ENCODE peak calls at places on chromosome 17, in four cellular contexts. W is SK-N-SH, E is IMR-90, Z is K562. M is an unnamed sample. For H3K4me1, the result is how much of the 10 kb centered on the place peaks cover.

GRCh38 chr17:82055965-82056728 is 4.4 kb downstream of the GPS1 start:
- DNase-seq in Z (no peak), W (no peak), E (no peak), M (no peak)

GRCh38 chr17:42979511-42980273 is at the start of gene PTGES3L:
- DNase-seq in Z (peak), W (peak), E (peak), M (peak)

GRCh38 chr17:14301761-14302401 is 1.0 kb downstream of the HS3ST3B1 start:
- DNase-seq in W (no peak), E (peak), Z (no peak), M (peak)

GRCh38 chr17:37220609-37220953 is 155.2 kb upstream of the C17orf78 start:
- DNase-seq in E (peak), W (peak), Z (no peak), M (no peak)

GRCh38 chr17:49582789-49583188 is 7.1 kb downstream of the NXPH3 start:
- DNase-seq in W (peak), Z (no peak), E (peak), M (no peak)

GRCh38 chr17:2821868-2822267 is 25.6 kb downstream of the RAP1GAP2 start:
- DNase-seq in E (no peak), W (no peak), Z (no peak), M (no peak)

GRCh38 chr17:82382933-82383255 is 11.3 kb downstream of the UTS2R start:
- DNase-seq in W (no peak), E (no peak), Z (no peak), M (no peak)

GRCh38 chr17:51015145-51015558 is 105.5 kb downstream of the SPAG9 start:
- DNase-seq in W (no peak), Z (no peak), E (peak), M (no peak)

GRCh38 chr17:27446569-27447301 is 9.5 kb upstream of the KSR1 start:
- DNase-seq in W (peak), Z (peak), E (peak), M (no peak)

GRCh38 chr17:16944334-16945140 is 27.4 kb downstream of the TNFRSF13B start:
- DNase-seq in E (no peak), Z (no peak), W (no peak), M (no peak)

GRCh38 chr17:64773836-64774761 is 112.0 kb upstream of the SMURF2 start:
- DNase-seq in E (peak), Z (peak), W (peak), M (peak)

GRCh38 chr17:3553419-3554401 is 3.9 kb downstream of the TRPV3 start:
- DNase-seq in E (no peak), W (no peak), Z (no peak), M (no peak)

GRCh38 chr17:7883781-7884386 is 4.7 kb upstream of the CHD3 start:
- DNase-seq in E (peak), W (peak), Z (peak), M (peak)

GRCh38 chr17:49748791-49749190 is 15.1 kb downstream of the FAM117A start:
- DNase-seq in W (no peak), Z (no peak), E (no peak), M (no peak)

GRCh38 chr17:48486557-48486956 is 44.3 kb downstream of the HOXB1 start:
- DNase-seq in Z (peak), W (no peak), E (peak), M (peak)

GRCh38 chr17:78324391-78325075 is 35.3 kb downstream of the SOCS3 start:
- DNase-seq in E (peak), W (peak), Z (no peak), M (no peak)

GRCh38 chr17:17073627-17074521 is 31.6 kb downstream of the MPRIP start:
- DNase-seq in W (no peak), Z (no peak), E (peak), M (no peak)

GRCh38 chr17:9123594-9124553 is 102.6 kb downstream of the NTN1 start:
- DNase-seq in W (no peak), Z (no peak), E (no peak), M (no peak)

GRCh38 chr17:42111901-42112551 is 488 bp downstream of the DHX58 start:
- DNase-seq in E (peak), Z (no peak), W (no peak), M (no peak)

GRCh38 chr17:76515291-76515949 is 14.2 kb upstream of the RHBDF2 start:
- DNase-seq in E (peak), Z (peak), W (no peak), M (no peak)

GRCh38 chr17:77424585-77425344 is 284.0 kb downstream of the SEC14L1 start:
- DNase-seq in E (peak), W (peak), Z (peak), M (peak)

GRCh38 chr17:76534831-76535732 is 2.4 kb downstream of the CYGB start:
- DNase-seq in Z (no peak), E (no peak), W (peak), M (no peak)

GRCh38 chr17:76517638-76518038 is 16.4 kb upstream of the RHBDF2 start:
- DNase-seq in E (no peak), W (no peak), Z (no peak), M (no peak)

GRCh38 chr17:40707720-40708119 is 4.2 kb upstream of the KRT24 start:
- DNase-seq in W (no peak), E (no peak), Z (no peak), M (no peak)

GRCh38 chr17:36602030-36602737 is 801 bp downstream of the MRM1 start:
- DNase-seq in E (peak), W (no peak), Z (no peak), M (no peak)

GRCh38 chr17:76781056-76781982 is 43.4 kb downstream of the MFSD11 start:
- DNase-seq in E (no peak), Z (no peak), W (no peak), M (no peak)

GRCh38 chr17:77318491-77319210 is 177.9 kb downstream of the SEC14L1 start:
- DNase-seq in Z (no peak), W (peak), E (peak), M (peak)

GRCh38 chr17:75549246-75550138 is 24.0 kb downstream of the LLGL2 start:
- DNase-seq in E (no peak), W (no peak), Z (no peak), M (peak)

GRCh38 chr17:47927821-47928400 is 13.5 kb upstream of the PNPO start:
- DNase-seq in Z (no peak), E (no peak), W (no peak), M (no peak)

GRCh38 chr17:2893422-2893914 is 97.2 kb downstream of the RAP1GAP2 start:
- DNase-seq in Z (no peak), E (no peak), W (no peak), M (no peak)

GRCh38 chr17:77948690-77949114 is 9.8 kb upstream of the TNRC6C start:
- DNase-seq in Z (no peak), E (peak), W (peak), M (peak)

GRCh38 chr17:38705803-38706624 is 941 bp downstream of the MLLT6 start:
- DNase-seq in Z (peak), E (no peak), W (peak), M (peak)

GRCh38 chr17:81986606-81987005 is 9.2 kb downstream of the ASPSCR1 start:
- DNase-seq in E (no peak), Z (no peak), W (no peak), M (no peak)

GRCh38 chr17:71287246-71287828 is 833.5 kb upstream of the SOX9 start:
- DNase-seq in W (peak), Z (no peak), E (no peak), M (no peak)

GRCh38 chr17:56099649-56100048 is 53.6 kb upstream of the ANKFN1 start:
- DNase-seq in W (no peak), E (peak), Z (no peak), M (no peak)

GRCh38 chr17:2776589-2777241 is 19.5 kb upstream of the RAP1GAP2 start:
- DNase-seq in Z (no peak), W (peak), E (no peak), M (no peak)

GRCh38 chr17:64020068-64020766 is at the start of gene ICAM2:
- DNase-seq in E (no peak), Z (no peak), W (no peak), M (no peak)

GRCh38 chr17:50052822-50053653 is 2.9 kb upstream of the ITGA3 start:
- DNase-seq in E (peak), W (peak), Z (no peak), M (peak)

GRCh38 chr17:22268214-22268911 is 576.0 kb downstream of the KCNJ18 start:
- DNase-seq in E (no peak), W (peak), Z (peak), M (no peak)

GRCh38 chr17:22272363-22273146 is 580.2 kb downstream of the KCNJ18 start:
- DNase-seq in E (no peak), W (no peak), Z (no peak), M (no peak)

GRCh38 chr17:22268912-22269220 is 576.5 kb downstream of the KCNJ18 start:
- DNase-seq in E (no peak), W (no peak), Z (no peak), M (no peak)

GRCh38 chr17:22273308-22273707 is 581.0 kb downstream of the KCNJ18 start:
- DNase-seq in W (no peak), E (no peak), Z (no peak), M (no peak)

DNA sequence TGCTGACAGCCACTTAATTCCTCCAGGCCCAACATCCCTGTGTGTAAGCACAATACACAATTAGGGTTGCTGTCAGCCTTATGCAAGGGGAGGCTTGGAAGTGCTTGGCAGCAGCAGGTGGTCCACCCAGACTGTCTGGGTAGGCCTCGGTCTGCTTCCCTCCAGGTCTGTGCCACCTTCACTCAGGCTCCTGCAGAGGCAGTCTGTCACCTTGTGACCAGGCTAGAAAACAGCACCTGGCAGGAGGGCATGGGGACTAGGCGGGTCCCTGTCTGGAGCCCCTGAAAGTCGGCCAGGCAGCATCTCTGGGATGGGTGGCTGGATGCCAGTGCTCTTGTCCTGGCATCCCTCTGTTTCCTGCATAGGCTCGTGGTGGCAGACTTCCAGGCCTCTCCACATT is 578.1 kb downstream of the KCNJ18 start:
- DNase-seq in W (no peak), Z (no peak), E (no peak), M (no peak)
- TF ChIP-seq RCOR1 in W (no peak), Z (no peak), E (no peak), M (no peak)

GRCh38 chr17:1714488-1714979 is 4.4 kb upstream of the TLCD2 start:
- DNase-seq in E (peak), Z (peak), W (peak), M (peak)
- H3K4me1 ChIP-seq in E (under half), Z (half or more), W (under half), M (half or more)

DNA sequence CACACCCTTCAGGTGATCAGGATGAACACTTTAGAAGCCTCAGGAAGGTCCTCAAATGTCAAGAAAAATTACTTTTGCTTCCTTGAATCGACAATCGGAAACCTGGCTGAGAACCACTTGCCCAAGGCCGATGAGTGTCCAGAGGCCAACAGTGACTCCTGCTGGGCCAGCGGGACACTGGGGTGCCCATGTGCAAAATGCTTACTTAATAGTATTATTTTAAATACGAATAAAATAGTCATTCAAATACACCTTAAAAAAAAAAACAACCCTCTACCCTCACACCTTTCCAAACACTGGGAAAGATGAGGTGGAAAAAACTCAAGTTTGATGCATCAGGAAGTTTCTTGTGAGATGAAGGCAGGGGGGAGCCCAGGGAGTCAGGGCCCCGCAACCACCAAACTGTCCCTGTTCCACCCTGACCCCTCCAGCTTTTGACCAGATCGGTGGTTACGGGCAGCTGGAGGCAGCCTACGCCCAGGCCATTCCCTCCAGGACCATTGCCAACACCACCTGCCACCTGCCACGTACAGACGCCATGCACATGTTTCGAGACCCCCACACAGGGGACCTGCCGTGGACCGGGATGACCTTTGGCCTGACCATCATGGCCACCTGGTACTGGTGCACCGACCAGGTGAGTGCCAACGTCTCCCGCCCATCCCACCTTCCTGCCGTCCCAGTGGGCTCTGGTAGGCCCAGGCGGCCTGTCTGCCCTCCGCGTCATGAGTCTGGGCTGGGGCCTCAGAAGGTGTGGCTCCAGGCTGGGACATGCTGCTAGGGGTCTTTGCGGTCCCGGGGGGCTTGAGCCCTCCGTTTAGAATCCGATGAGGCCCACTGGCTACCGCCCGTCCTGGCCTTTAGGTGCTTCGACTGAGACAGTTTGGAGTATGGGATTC is 18.9 kb downstream of the SLC5A10 start:
- DNase-seq in E (no peak), Z (no peak), W (no peak), M (peak)
- TF ChIP-seq CTCF in E (peak), Z (no peak), W (peak), M (peak)

GRCh38 chr17:5644065-5644464 is 59.8 kb upstream of the NLRP1 start:
- DNase-seq in E (no peak), Z (no peak), W (no peak), M (no peak)
- TF ChIP-seq RCOR1 in E (no peak), Z (no peak), W (no peak), M (no peak)

GRCh38 chr17:68451650-68452354 is 5.5 kb downstream of the WIPI1 start:
- DNase-seq in W (no peak), E (no peak), Z (no peak), M (no peak)

GRCh38 chr17:68456529-68457167 is 648 bp downstream of the WIPI1 start:
- DNase-seq in E (peak), W (peak), Z (no peak), M (peak)

GRCh38 chr17:68452724-68453290 is 4.5 kb downstream of the WIPI1 start:
- DNase-seq in E (no peak), Z (no peak), W (no peak), M (no peak)

GRCh38 chr17:68455756-68456528 is 1.4 kb downstream of the WIPI1 start:
- DNase-seq in E (peak), Z (no peak), W (peak), M (no peak)

DNA sequence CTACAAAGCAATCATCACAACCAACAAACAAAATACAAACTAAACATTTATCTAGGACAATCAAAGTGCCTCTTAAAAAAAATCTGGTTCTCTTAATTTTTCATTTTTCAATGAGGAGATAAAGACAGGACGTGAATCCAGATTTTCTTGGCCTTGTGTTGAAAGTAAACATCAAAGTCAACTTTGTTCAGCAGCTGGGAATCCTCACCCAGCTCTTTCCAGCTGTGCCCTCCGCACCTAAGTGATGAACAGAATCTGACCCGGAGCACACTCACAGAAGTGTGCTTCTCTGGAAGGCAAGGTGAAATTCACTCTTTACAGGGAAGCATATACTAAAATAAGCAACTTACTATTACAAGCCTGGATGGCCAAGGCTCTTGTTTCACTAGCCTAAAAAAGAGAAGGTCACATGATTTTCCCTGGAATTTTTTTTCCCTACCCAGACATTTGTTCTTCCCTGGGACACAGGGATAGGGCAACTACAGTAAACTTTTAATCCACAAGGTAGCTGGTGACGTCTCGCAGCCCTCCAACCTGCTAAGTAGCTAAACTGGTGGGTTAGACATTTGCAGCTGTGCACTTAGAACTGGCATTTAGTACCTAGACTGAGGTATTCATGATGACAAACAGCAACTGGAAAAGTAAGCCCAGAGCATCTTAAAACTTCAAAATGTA is 3.2 kb downstream of the WIPI1 start:
- DNase-seq in Z (no peak), W (no peak), E (no peak), M (no peak)
- H3K4me1 ChIP-seq in Z (under half), W (under half), E (under half), M (under half)

GRCh38 chr17:74394275-74394950 is 27.1 kb downstream of the GPR142 start:
- DNase-seq in W (no peak), E (no peak), Z (no peak), M (no peak)
- TF ChIP-seq CTCF in W (no peak), E (no peak), Z (no peak), M (no peak)

GRCh38 chr17:58786586-58787295 is 31.1 kb downstream of the PPM1E start:
- DNase-seq in W (peak), Z (no peak), E (peak), M (peak)
- TF ChIP-seq RCOR1 in W (peak), Z (no peak), E (no peak), M (no peak)

DNA sequence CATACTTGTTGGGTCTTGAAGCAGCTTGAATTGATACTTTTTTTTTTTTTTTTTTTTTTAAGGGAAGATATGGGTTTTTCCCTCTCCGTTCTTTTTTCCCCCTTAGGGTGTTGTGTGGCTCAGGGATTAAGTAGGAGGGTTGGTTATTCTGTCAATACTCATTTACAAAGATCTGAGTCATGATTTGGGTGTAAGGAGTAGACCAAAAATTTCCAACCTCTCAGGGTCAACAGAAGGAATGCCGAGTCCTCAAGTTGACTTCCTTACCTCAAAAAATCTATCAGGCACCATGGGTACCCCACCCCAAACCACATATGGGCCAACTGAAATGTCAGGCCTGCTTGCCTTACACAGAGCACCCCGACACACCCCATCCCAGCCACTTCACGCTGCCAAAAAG is 230.5 kb downstream of the CCDC182 start:
- DNase-seq in Z (no peak), W (no peak), E (no peak), M (no peak)
- H3K4me1 ChIP-seq in Z (under half), W (under half), E (under half), M (half or more)

DNA sequence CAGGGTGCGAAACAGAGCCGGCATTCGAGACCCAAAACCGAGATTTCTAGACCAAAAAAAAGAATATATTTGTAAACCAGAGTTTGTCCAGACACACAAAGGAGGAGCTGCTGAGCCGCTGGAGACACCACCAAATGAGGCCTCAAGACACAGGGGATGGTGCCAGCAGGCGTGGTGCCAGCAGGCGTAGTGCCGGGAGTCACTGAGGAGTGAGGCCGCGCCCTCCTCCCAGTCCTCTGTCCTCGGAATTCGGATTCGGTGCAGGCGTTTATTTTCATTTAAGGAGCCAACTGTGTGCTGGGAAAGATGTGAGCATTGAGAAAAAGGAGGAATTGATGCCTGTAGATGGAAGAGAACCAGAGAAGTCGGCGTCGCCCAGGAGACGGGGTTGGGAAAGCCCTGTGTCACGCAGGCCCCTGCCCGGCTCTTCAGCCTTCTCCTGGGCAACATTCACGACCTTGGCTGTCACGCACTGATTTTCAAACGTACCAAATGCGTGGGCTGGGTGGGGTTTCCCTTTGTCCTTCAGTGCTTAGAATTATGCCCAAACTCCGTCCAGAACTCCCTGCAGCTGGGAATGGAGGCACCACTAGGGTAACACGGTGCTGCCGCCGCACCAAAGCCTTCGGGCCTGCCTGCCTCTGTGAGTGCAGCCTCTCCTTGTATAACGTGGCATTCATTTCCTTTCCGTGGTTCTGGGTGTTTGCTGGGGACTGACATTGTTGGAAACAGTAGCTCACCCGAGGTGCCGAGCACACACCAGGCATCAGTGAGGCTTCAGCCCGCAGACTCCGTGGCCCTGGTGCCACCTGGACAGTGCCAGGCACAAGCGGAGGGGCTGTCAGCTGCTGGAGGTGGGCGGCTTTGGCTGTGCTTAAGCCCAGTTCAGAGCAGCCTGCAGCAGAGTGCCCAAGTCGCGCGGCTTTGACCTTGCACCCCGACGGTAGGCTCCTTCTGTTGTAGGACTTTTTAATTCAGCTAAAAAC is 49.0 kb upstream of the CHMP6 start:
- DNase-seq in E (peak), Z (no peak), W (no peak), M (no peak)
- TF ChIP-seq CTCF in E (peak), Z (no peak), W (no peak), M (no peak)

M was measured in A549.